ENCODE peak calls at places on chromosomes 11 and 22, in seven cellular contexts. D is Peyer's patch, J is sigmoid colon, U is IMR-90, S is transverse colon, K is stomach, I is gastrocnemius medialis. Y is an unnamed sample.

GRCh38 chr22:40479126-40479800 is 108.9 kb downstream of the SGSM3 start:
- DNase-seq in D (no peak), J (no peak), U (no peak), S (no peak), K (no peak), I (no peak), Y (no peak)

GRCh38 chr11:72441647-72442267 is 7.4 kb upstream of the CLPB start:
- DNase-seq in U (peak), S (no peak), D (no peak), J (no peak), K (no peak), I (no peak), Y (peak)

GRCh38 chr11:77046060-77046501 is 11.9 kb downstream of the B3GNT6 start:
- DNase-seq in U (no peak), J (peak), K (peak), S (peak), I (no peak), D (peak), Y (peak)

GRCh38 chr11:27076121-27076589 is 35.5 kb downstream of the BBOX1 start:
- DNase-seq in I (no peak), J (peak), K (no peak), U (no peak), D (no peak), S (no peak), Y (no peak)

GRCh38 chr22:28222976-28223375 is 303.9 kb upstream of the PITPNB start:
- DNase-seq in J (no peak), D (no peak), U (peak), S (no peak), K (no peak), I (no peak), Y (no peak)

GRCh38 chr22:39814899-39815298 is 78.7 kb downstream of the ENTHD1 start:
- DNase-seq in S (no peak), I (no peak), D (no peak), U (peak), K (no peak), J (no peak), Y (no peak)

GRCh38 chr22:40641269-40641668 is 4.8 kb upstream of the MRTFA start:
- DNase-seq in K (no peak), U (no peak), S (no peak), D (peak), J (peak), I (no peak), Y (no peak)

GRCh38 chr22:30361916-30362631 is 5.3 kb downstream of the CCDC157 start:
- DNase-seq in U (no peak), I (no peak), S (no peak), K (no peak), D (no peak), J (no peak), Y (no peak)

GRCh38 chr22:31107206-31108118 is at the start of gene SELENOM:
- DNase-seq in S (peak), I (peak), D (peak), K (peak), J (peak), U (peak), Y (peak)

GRCh38 chr22:38941488-38941987 is 15.9 kb upstream of the APOBEC3A start:
- DNase-seq in D (peak), S (no peak), J (no peak), K (peak), I (no peak), U (no peak), Y (peak)

GRCh38 chr11:121870202-121871045 is 245.6 kb downstream of the BLID start:
- DNase-seq in S (no peak), D (no peak), U (no peak), K (no peak), I (peak), J (no peak), Y (peak)
- TF ChIP-seq CTCF in S (no peak), D (no peak), U (no peak), K (no peak), I (no peak), J (no peak), Y (no peak)

DNA sequence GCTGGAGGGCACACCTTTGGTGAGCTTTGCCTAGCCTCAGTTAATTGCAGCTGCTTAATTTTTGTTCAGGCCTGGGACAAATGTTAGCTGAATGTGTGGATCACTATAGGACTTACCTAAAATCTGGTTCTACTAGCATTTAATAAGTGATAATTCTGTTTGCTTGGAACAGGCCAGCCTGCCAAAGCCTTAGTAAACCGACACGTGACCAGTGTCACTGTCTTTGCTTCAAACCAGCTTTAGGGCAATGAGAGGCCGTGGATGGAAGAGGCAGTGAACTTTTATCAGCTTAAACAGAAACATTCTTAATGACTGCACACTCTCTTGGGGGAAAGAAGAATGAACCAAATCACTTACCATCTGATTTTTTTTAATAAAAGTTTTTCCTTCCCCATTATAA is 10.8 kb downstream of the PARVA start:
- DNase-seq in D (no peak), I (no peak), S (no peak), J (no peak), U (no peak), K (no peak), Y (peak)
- H3K27ac ChIP-seq in D (no peak), I (no peak), S (peak), J (peak), U (no peak), K (no peak), Y (no peak)

DNA sequence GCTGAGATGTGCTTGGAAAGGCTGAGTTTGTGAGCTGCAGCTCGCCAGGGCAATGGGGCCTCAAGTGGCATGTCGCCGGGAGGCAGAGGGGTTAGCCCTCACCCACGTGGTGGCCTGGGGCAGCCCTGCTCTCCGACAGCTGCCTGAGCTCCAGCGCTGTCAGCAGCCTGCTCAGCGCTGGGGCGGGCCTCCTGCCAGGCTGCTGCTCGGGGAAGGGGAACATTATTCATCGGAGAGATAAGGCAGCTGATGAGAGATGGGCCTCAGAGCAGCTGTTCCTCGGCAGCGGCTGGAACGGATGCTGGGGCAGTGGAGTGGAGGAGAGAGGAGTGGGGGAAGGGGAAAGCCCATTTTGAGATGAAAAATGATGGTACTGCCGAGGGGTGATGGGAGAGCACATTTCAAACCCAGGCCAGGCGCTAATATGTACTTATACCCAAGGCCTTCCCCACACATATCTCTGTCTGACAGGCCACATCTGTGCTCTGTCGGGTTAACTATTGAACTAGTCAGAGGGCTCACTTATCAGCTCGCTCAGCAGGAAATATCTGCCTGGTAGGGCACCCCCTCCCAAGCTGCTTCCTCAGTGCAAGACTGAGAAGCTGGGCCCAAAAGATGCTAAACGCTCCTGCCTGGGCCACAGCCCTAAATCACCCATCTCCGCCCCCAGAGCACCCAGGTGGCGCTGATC is 79.5 kb downstream of the TIMP3 start:
- DNase-seq in J (peak), S (peak), D (no peak), I (no peak), U (peak), K (peak), Y (peak)
- TF ChIP-seq POLR2A in J (no peak), S (no peak), D (no peak), I (no peak), U (no peak), K (no peak), Y (no peak)

DNA sequence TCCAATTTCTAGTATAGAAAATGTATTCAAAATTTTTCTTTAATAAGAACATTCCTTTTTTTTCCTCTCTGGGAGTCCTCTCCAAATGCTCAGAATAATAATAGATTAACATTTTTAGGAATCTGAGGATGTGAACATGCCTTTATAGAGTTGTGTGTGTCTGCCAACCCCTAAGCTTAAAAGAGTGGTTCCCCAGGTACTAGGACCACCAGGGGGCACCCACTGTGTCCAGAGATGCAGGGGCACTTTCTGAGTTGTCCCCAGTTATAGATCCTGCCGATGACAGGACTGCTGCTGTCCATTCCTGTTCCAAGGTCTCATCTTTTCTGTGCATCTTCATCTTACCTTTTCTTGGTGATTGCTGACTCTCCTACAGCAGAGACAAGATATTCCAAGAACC is 27.0 kb upstream of the MICAL2 start:
- DNase-seq in S (no peak), I (no peak), D (peak), U (no peak), K (no peak), J (no peak), Y (no peak)
- TF ChIP-seq CTCF in S (no peak), I (no peak), D (no peak), U (peak), K (no peak), J (no peak), Y (no peak)

GRCh38 chr11:120001161-120002135 is 136.5 kb downstream of the TRIM29 start:
- DNase-seq in I (no peak), K (no peak), S (no peak), D (no peak), J (no peak), U (no peak), Y (no peak)

GRCh38 chr11:119996556-119996955 is 141.4 kb downstream of the TRIM29 start:
- DNase-seq in S (no peak), U (no peak), I (no peak), K (no peak), D (no peak), J (no peak), Y (no peak)

GRCh38 chr11:119993732-119994131 is 144.2 kb downstream of the TRIM29 start:
- DNase-seq in J (no peak), S (peak), U (no peak), I (no peak), D (peak), K (peak), Y (no peak)

GRCh38 chr11:119995730-119996491 is 142.0 kb downstream of the TRIM29 start:
- DNase-seq in K (no peak), U (no peak), I (no peak), S (no peak), J (no peak), D (no peak), Y (no peak)

GRCh38 chr11:119999220-119999619 is 138.7 kb downstream of the TRIM29 start:
- DNase-seq in D (no peak), U (no peak), K (no peak), S (no peak), I (no peak), J (no peak), Y (no peak)
- H3K27ac ChIP-seq in D (no peak), U (no peak), K (no peak), S (no peak), I (no peak), J (no peak), Y (no peak)

DNA sequence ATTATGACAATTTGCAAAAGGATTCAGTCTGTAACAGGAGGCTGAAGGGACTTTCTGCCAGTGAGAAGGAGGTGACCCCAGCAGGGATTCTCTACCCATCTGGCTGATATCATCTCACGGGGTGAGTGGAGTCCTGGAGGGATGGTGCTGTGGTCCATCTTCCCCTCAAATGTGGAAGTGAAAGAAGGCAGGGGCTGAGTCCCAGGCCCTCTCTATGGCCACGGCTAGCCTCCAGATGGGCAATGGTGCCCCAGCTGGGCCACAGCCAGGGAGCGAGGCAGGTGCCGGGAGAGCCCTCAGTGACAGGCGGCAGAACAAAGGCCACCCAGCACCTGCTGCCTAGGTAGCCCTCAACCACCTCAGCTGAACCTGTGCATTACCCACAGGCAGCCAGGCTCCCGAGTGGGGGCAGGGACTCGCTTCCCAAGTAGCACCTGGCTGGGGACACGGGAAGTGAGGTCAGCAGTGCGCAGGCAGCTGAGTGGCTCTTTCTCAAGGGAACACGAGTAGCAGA is 6.7 kb downstream of the NECTIN1 start:
- DNase-seq in I (no peak), U (no peak), D (peak), J (no peak), K (peak), S (peak), Y (no peak)
- TF ChIP-seq POLR2A in I (no peak), U (no peak), D (no peak), J (no peak), K (no peak), S (no peak), Y (no peak)

GRCh38 chr11:48109046-48109666 is 107.5 kb upstream of the OR4B1 start:
- DNase-seq in U (peak), S (no peak), I (no peak), K (no peak), J (no peak), D (no peak), Y (no peak)
- TF ChIP-seq CTCF in U (peak), S (no peak), I (no peak), K (peak), J (no peak), D (no peak), Y (peak)

GRCh38 chr11:3155691-3156258 is 9.3 kb downstream of the OSBPL5 start:
- DNase-seq in K (no peak), I (no peak), U (no peak), S (peak), J (peak), D (no peak), Y (no peak)

GRCh38 chr11:3158131-3158591 is 6.9 kb downstream of the OSBPL5 start:
- DNase-seq in S (peak), K (no peak), U (no peak), D (no peak), J (peak), I (peak), Y (no peak)

GRCh38 chr11:3157381-3158130 is 7.6 kb downstream of the OSBPL5 start:
- DNase-seq in I (peak), J (peak), K (no peak), U (no peak), D (no peak), S (no peak), Y (no peak)

GRCh38 chr11:3156282-3156660 is 8.8 kb downstream of the OSBPL5 start:
- DNase-seq in I (no peak), U (no peak), K (no peak), J (peak), S (no peak), D (no peak), Y (no peak)

GRCh38 chr11:3156661-3157311 is 8.3 kb downstream of the OSBPL5 start:
- DNase-seq in J (peak), K (no peak), U (no peak), D (no peak), S (no peak), I (no peak), Y (no peak)
- H3K27ac ChIP-seq in J (peak), K (no peak), U (no peak), D (peak), S (peak), I (peak), Y (no peak)

GRCh38 chr11:67408437-67409200 is 4.7 kb downstream of the TBC1D10C start:
- DNase-seq in U (no peak), K (no peak), I (no peak), J (no peak), S (no peak), D (peak), Y (no peak)

GRCh38 chr11:67407700-67408163 is 3.8 kb downstream of the TBC1D10C start:
- DNase-seq in S (no peak), I (no peak), D (peak), K (no peak), J (no peak), U (no peak), Y (no peak)

GRCh38 chr11:67406420-67406968 is 2.6 kb downstream of the TBC1D10C start:
- DNase-seq in U (no peak), K (no peak), J (no peak), D (peak), S (no peak), I (no peak), Y (no peak)

GRCh38 chr11:67405688-67406339 is 1.9 kb downstream of the TBC1D10C start:
- DNase-seq in K (no peak), U (no peak), J (no peak), D (no peak), S (no peak), I (no peak), Y (no peak)

DNA sequence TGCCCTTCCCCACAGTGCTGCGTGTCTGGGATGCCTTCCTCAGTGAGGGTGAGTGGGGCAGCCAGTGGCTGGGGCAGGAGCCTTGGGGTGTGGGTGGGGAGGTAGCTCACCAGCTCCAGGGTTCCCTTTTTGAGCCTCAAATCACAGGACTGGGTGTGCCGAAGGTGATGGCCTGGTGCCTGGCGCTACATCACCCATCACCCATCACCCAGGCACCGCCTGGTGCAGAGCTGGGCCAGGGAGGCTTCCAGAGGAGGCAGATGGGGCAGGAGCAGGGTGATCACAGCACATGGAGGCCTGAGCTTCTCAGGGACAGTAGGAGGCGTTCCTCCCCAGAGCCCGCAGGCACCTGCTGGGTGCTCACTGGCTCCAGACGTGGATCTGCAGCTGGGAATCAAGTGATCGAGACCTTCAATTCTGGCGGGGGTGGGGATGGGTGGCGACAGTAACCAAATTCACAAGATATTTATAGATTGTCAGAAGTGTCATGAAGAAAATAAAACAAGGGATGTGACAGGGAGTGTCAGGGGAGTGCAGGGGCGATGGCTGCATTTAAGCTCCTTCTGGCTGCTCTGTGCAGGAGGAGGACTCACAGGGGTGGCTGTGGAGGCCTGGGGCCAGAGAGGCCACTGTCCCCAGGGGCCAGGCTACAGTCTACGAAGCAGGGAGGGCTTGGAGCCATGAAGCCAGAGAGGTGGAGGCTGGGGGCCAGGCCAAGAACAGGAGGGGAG is 3.3 kb downstream of the TBC1D10C start:
- DNase-seq in K (no peak), U (no peak), I (no peak), D (peak), S (no peak), J (no peak), Y (no peak)
- TF ChIP-seq POLR2A in K (no peak), U (no peak), I (no peak), D (no peak), S (no peak), J (no peak), Y (no peak)

GRCh38 chr11:86594746-86595145 is 77.7 kb downstream of the ME3 start:
- DNase-seq in J (no peak), I (no peak), D (no peak), S (no peak), K (no peak), U (peak), Y (no peak)

GRCh38 chr11:86591631-86592030 is 80.8 kb downstream of the ME3 start:
- DNase-seq in S (no peak), K (no peak), U (no peak), D (no peak), J (no peak), I (no peak), Y (no peak)

GRCh38 chr11:86592047-86592564 is 80.3 kb downstream of the ME3 start:
- DNase-seq in J (no peak), D (no peak), I (no peak), S (no peak), U (peak), K (no peak), Y (no peak)

GRCh38 chr11:86593833-86594232 is 78.6 kb downstream of the ME3 start:
- DNase-seq in S (no peak), K (no peak), D (no peak), I (no peak), U (no peak), J (no peak), Y (no peak)

GRCh38 chr11:86592659-86593451 is 79.6 kb downstream of the ME3 start:
- DNase-seq in J (peak), S (peak), I (peak), D (peak), U (peak), K (peak), Y (peak)
- TF ChIP-seq CTCF in J (no peak), S (no peak), I (no peak), D (no peak), U (no peak), K (no peak), Y (no peak)